ENCODE peak calls at places on chromosomes 1 and 21, in seven cellular contexts. T is IMR-90, X is psoas muscle, L is foreskin fibroblast, V is natural killer cell, G is AG04450, S is heart left ventricle. C is an unnamed sample.

GRCh38 chr1:241591317-241591716 is 48.9 kb downstream of the CHML start:
- DNase-seq in T (peak; percentile 86), X (no peak), L (peak; percentile 54), V (no peak), G (no peak), S (no peak), C (no peak)

GRCh38 chr21:44490405-44490804 is 35.1 kb downstream of the LRRC3 start:
- DNase-seq in T (no peak), X (no peak), L (no peak), V (no peak), G (no peak), S (no peak), C (no peak)

GRCh38 chr1:34165422-34165921 is 442 bp upstream of the CSMD2 start:
- DNase-seq in T (no peak), X (no peak), L (no peak), V (no peak), G (no peak), S (no peak), C (no peak)

GRCh38 chr1:5758000-5758858 is 234.0 kb downstream of the NPHP4 start:
- DNase-seq in T (no peak), X (no peak), L (no peak), V (no peak), G (no peak), S (no peak), C (no peak)

GRCh38 chr1:218344814-218345672 is at the start of gene TGFB2:
- DNase-seq in T (peak; percentile 85), X (peak; percentile 70), L (peak; percentile 71), V (no peak), G (no peak), S (peak; percentile 49), C (no peak)

GRCh38 chr21:20811702-20812101 is 186.5 kb upstream of the NCAM2 start:
- DNase-seq in T (no peak), X (no peak), L (no peak), V (no peak), G (no peak), S (no peak), C (no peak)

GRCh38 chr1:60970081-60970509 is 112.3 kb upstream of the NFIA start:
- DNase-seq in T (peak; percentile 23), X (no peak), L (peak; percentile 51), V (no peak), G (no peak), S (no peak), C (no peak)

GRCh38 chr1:6384962-6385672 is 8.4 kb downstream of the ACOT7 start:
- DNase-seq in T (no peak), X (no peak), L (peak; percentile 64), V (no peak), G (no peak), S (peak; percentile 60), C (no peak)

GRCh38 chr1:157626099-157626498 is 28.2 kb upstream of the FCRL4 start:
- DNase-seq in T (no peak), X (no peak), L (no peak), V (no peak), G (no peak), S (no peak), C (peak; percentile 36)

GRCh38 chr1:109249654-109250401 is 489 bp downstream of the CELSR2 start:
- DNase-seq in T (no peak), X (peak; percentile 56), L (peak; percentile 28), V (no peak), G (no peak), S (peak; percentile 20), C (peak; percentile 33)

GRCh38 chr1:22773981-22774471 is 63.4 kb downstream of the EPHB2 start:
- DNase-seq in T (peak; percentile 38), X (peak; percentile 81), L (peak; percentile 78), V (no peak), G (no peak), S (peak; percentile 73), C (no peak)

GRCh38 chr21:33642896-33643657 is 776 bp downstream of the ITSN1 start:
- DNase-seq in T (peak; percentile 36), X (peak; percentile 60), L (peak; percentile 70), V (peak; percentile 34), G (no peak), S (peak; percentile 55), C (peak; percentile 24)

GRCh38 chr1:228786361-228787129 is 51.3 kb downstream of the RHOU start:
- DNase-seq in T (no peak), X (no peak), L (no peak), V (no peak), G (no peak), S (no peak), C (no peak)

GRCh38 chr1:18535391-18536210 is 54.9 kb downstream of the KLHDC7A start:
- DNase-seq in T (no peak), X (no peak), L (no peak), V (no peak), G (no peak), S (no peak), C (no peak)

GRCh38 chr21:17679002-17679600 is 66.4 kb upstream of the BTG3 start:
- DNase-seq in T (peak; percentile 71), X (no peak), L (peak; percentile 66), V (no peak), G (peak; percentile 37), S (no peak), C (no peak)

GRCh38 chr1:167472729-167473529 is 45.4 kb downstream of the CD247 start:
- DNase-seq in T (no peak), X (no peak), L (no peak), V (no peak), G (no peak), S (no peak), C (no peak)

GRCh38 chr21:42315296-42315891 is at the start of gene TFF3:
- DNase-seq in T (no peak), X (no peak), L (no peak), V (no peak), G (no peak), S (no peak), C (no peak)

GRCh38 chr1:219731771-219732170 is 118.9 kb upstream of the ZC3H11B start:
- DNase-seq in T (no peak), X (no peak), L (no peak), V (no peak), G (no peak), S (no peak), C (no peak)

GRCh38 chr1:203180611-203181330 is 5.1 kb upstream of the MYBPH start:
- DNase-seq in T (no peak), X (no peak), L (no peak), V (no peak), G (no peak), S (no peak), C (no peak)

GRCh38 chr1:82491301-82491986 is 690.7 kb downstream of the ADGRL2 start:
- DNase-seq in T (no peak), X (no peak), L (peak; percentile 53), V (no peak), G (no peak), S (peak; percentile 30), C (no peak)

GRCh38 chr1:171141336-171142051 is 43.6 kb upstream of the FMO2 start:
- DNase-seq in T (peak; percentile 96), X (no peak), L (peak; percentile 97), V (no peak), G (peak; percentile 96), S (peak; percentile 65), C (no peak)

DNA sequence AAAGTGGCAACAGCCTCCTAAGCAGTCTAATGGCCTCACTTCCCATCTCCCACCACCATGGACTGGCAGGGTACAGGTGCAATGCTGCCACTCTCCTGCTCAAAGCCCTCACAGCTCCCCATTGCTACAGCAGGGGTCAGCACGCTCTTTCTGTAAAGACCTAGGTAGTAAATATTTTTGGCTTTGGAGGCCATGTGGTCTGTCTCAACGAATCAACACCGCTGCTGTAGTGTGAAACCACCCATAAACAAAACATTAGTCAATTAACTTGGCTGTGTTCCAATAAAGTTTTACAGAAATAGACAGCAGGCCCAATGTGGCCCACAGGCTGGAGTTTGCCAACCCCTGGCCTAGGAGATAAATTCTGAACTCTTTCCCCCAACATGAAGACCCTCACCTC is 44.6 kb upstream of the TMEM125 start:
- DNase-seq in T (no peak), X (no peak), L (peak; percentile 36), V (no peak), G (no peak), S (no peak), C (no peak)
- TF ChIP-seq CTCF in T (no peak), X (no peak), L (no peak), V (no peak), G (no peak), S (no peak), C (no peak)

DNA sequence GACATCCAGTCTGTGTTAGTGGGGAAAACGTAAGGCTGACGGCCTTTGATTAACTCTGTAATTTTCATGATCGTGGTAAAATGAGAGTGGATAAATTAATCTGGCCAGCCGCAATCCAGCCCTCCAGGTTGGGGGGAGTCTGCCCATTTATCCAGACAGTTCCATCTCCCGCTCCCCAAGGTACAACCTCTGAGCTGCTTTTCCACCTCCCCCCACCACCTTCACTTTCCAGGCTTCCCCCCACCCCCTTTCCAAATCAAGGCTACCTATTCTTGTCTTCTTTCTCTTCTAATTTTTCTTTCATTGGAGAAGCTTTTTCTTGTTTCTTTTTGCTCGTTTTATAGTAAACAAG is 6.0 kb downstream of the MIER1 start:
- DNase-seq in T (no peak), X (no peak), L (no peak), V (no peak), G (no peak), S (no peak), C (no peak)
- TF ChIP-seq CTCF in T (no peak), X (no peak), L (no peak), V (no peak), G (no peak), S (no peak), C (no peak)

DNA sequence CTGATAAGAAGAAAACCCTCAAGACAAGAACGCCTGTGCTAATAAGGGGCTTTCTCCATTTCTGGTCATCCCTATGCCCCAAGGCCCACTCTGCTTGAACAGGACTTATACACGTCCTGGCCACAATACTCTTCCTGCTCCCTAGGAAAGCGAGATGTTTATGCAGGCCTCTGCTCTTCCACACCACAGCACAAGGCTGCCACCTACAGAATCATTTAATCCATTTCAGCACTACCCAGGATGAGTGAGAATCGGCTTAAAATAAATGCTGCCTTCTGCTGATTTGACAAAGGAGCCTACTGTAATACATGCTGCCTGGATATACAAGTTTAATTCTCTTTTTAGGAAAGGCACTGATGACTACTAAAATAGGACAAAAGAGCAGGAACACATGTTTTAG is 29.4 kb downstream of the FRRS1 start:
- DNase-seq in T (peak; percentile 77), X (no peak), L (peak; percentile 82), V (no peak), G (peak; percentile 39), S (no peak), C (no peak)
- TF ChIP-seq CTCF in T (peak; percentile 72), X (peak; percentile 45), L (peak; percentile 48), V (no peak), G (peak; percentile 72), S (peak; percentile 41), C (no peak)

DNA sequence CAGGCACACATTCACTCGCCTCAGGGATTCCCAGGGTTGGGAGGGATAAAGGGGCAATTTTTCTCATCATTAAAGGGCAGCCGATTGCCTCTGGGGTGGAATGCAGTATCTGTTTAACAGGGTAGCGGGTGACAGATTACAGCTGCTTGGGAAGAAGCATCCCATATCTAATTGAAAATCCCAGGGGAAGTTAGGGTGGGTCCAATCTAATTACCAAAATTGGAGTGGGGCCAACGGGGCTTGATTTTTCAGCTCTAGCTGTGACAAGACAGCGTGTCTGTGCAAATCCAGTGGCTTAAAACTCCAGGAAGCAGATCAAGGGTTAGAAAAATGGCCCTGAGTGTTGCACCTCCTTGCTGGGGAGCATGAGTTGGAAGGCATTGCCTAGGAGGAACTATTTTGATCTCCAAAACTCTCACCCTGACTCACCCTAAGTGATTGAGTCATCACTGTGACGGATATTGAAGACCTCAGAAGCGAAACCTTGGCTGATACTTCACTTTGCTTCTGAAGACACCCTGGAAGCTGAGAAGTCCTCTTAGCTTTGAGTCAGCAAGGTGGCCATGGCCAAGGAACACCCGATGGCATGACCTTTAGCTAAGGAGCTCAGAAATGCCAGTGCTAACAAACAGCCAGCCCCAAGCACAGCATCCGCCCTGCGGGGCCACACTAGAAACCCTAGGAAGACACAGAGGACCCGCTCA is 46.0 kb downstream of the GRHL3 start:
- DNase-seq in T (peak; percentile 95), X (no peak), L (peak; percentile 93), V (no peak), G (peak; percentile 63), S (no peak), C (no peak)
- TF ChIP-seq CTCF in T (no peak), X (no peak), L (no peak), V (no peak), G (no peak), S (no peak), C (no peak)

C was measured in activated B cell treated with CpG ODN at 0.5 μM for 24 hours.